ENCODE peak calls at places on chromosomes 4 and X, in ten cellular contexts. O is uterus, M is heart left ventricle, W is AG04450, P is right atrium auricular region, R is neural progenitor cell, J is choroid plexus epithelial cell, G is epithelial cell of esophagus, S is astrocyte of the cerebellum, Z is cardiac fibroblast. E is an unnamed sample.

GRCh38 chr4:141131738-141132688 is 1.3 kb downstream of the RNF150 start:
- DNase-seq in O (peak), M (peak), W (no peak), P (no peak), R (peak), J (peak), G (no peak), S (no peak), Z (no peak), E (no peak)

GRCh38 chr4:22969314-22969896 is 276.7 kb downstream of the GBA3 start:
- DNase-seq in O (no peak), M (no peak), W (no peak), P (no peak), R (peak), J (peak), G (peak), S (peak), Z (no peak), E (peak)

GRCh38 chr4:4333265-4333706 is 43.2 kb downstream of the ZBTB49 start:
- DNase-seq in O (no peak), M (peak), W (peak), P (peak), R (no peak), J (peak), G (no peak), S (peak), Z (peak), E (no peak)

GRCh38 chrX:24294619-24295018 is 19.2 kb downstream of the SUPT20HL2 start:
- DNase-seq in O (no peak), M (peak), W (no peak), P (no peak), R (peak), J (peak), G (no peak), S (no peak), Z (peak), E (no peak)

GRCh38 chr4:15569746-15570145 is 85.4 kb downstream of the FBXL5 start:
- DNase-seq in O (no peak), M (no peak), W (no peak), P (no peak), R (no peak), J (no peak), G (no peak), S (no peak), Z (no peak), E (no peak)

GRCh38 chr4:7904942-7905341 is 34.7 kb downstream of the AFAP1 start:
- DNase-seq in O (peak), M (no peak), W (peak), P (no peak), R (no peak), J (peak), G (peak), S (peak), Z (peak), E (no peak)

GRCh38 chr4:15479089-15479912 is 9.6 kb downstream of the CC2D2A start:
- DNase-seq in O (peak), M (peak), W (peak), P (no peak), R (peak), J (peak), G (peak), S (peak), Z (peak), E (peak)

GRCh38 chrX:110759785-110760184 is 35.8 kb downstream of the CHRDL1 start:
- DNase-seq in O (no peak), M (no peak), W (no peak), P (no peak), R (no peak), J (no peak), G (no peak), S (peak), Z (no peak), E (peak)

GRCh38 chr4:174260099-174260498 is 23.4 kb downstream of the FBXO8 start:
- DNase-seq in O (no peak), M (no peak), W (peak), P (no peak), R (no peak), J (peak), G (peak), S (no peak), Z (peak), E (peak)

GRCh38 chrX:102155806-102156179 is at the start of gene BEX5:
- DNase-seq in O (peak), M (peak), W (no peak), P (no peak), R (peak), J (peak), G (peak), S (peak), Z (no peak), E (peak)

GRCh38 chr4:1241936-1242505 is 6.9 kb downstream of the CTBP1 start:
- DNase-seq in O (no peak), M (no peak), W (no peak), P (no peak), R (no peak), J (no peak), G (no peak), S (no peak), Z (no peak), E (no peak)

GRCh38 chr4:26431461-26432165 is 58.7 kb downstream of the CCKAR start:
- DNase-seq in O (no peak), M (no peak), W (no peak), P (no peak), R (no peak), J (peak), G (peak), S (no peak), Z (no peak), E (no peak)

GRCh38 chrX:52979568-52979967 is 21.2 kb upstream of the FAM156A start:
- DNase-seq in O (no peak), M (no peak), W (no peak), P (peak), R (no peak), J (peak), G (no peak), S (no peak), Z (peak), E (no peak)

GRCh38 chr4:61277785-61278184 is 77.7 kb downstream of the ADGRL3 start:
- DNase-seq in O (no peak), M (no peak), W (no peak), P (no peak), R (no peak), J (peak), G (peak), S (no peak), Z (no peak), E (no peak)

GRCh38 chrX:103674531-103675454 is 11.7 kb downstream of the MORF4L2 start:
- DNase-seq in O (no peak), M (no peak), W (no peak), P (no peak), R (peak), J (no peak), G (no peak), S (no peak), Z (no peak), E (no peak)

GRCh38 chr4:84862064-84862463 is 104.4 kb downstream of the WDFY3 start:
- DNase-seq in O (no peak), M (no peak), W (no peak), P (no peak), R (no peak), J (no peak), G (no peak), S (no peak), Z (no peak), E (no peak)

GRCh38 chr4:153485860-153486259 is 19.7 kb downstream of the TMEM131L start:
- DNase-seq in O (no peak), M (no peak), W (no peak), P (no peak), R (no peak), J (no peak), G (no peak), S (no peak), Z (no peak), E (no peak)

GRCh38 chrX:10722804-10723364 is 102.5 kb upstream of the MID1 start:
- DNase-seq in O (peak), M (peak), W (peak), P (peak), R (peak), J (peak), G (peak), S (peak), Z (peak), E (no peak)

GRCh38 chrX:2566044-2566443 is 65.3 kb upstream of the DHRSX start:
- DNase-seq in O (no peak), M (no peak), W (no peak), P (no peak), R (no peak), J (no peak), G (no peak), S (no peak), Z (no peak), E (no peak)

GRCh38 chr4:5887361-5888221 is 5.3 kb downstream of the CRMP1 start:
- DNase-seq in O (peak), M (no peak), W (no peak), P (no peak), R (peak), J (no peak), G (no peak), S (no peak), Z (no peak), E (no peak)

GRCh38 chr4:5865896-5866599 is 26.8 kb downstream of the CRMP1 start:
- DNase-seq in O (no peak), M (no peak), W (no peak), P (no peak), R (no peak), J (no peak), G (no peak), S (no peak), Z (no peak), E (no peak)

GRCh38 chrX:44914532-44915198 is 41.7 kb downstream of the KDM6A start:
- DNase-seq in O (no peak), M (no peak), W (no peak), P (no peak), R (no peak), J (peak), G (peak), S (peak), Z (peak), E (no peak)

GRCh38 chr4:145609494-145610427 is 9.4 kb upstream of the MMAA start:
- DNase-seq in O (peak), M (peak), W (no peak), P (peak), R (peak), J (peak), G (peak), S (peak), Z (peak), E (no peak)

DNA sequence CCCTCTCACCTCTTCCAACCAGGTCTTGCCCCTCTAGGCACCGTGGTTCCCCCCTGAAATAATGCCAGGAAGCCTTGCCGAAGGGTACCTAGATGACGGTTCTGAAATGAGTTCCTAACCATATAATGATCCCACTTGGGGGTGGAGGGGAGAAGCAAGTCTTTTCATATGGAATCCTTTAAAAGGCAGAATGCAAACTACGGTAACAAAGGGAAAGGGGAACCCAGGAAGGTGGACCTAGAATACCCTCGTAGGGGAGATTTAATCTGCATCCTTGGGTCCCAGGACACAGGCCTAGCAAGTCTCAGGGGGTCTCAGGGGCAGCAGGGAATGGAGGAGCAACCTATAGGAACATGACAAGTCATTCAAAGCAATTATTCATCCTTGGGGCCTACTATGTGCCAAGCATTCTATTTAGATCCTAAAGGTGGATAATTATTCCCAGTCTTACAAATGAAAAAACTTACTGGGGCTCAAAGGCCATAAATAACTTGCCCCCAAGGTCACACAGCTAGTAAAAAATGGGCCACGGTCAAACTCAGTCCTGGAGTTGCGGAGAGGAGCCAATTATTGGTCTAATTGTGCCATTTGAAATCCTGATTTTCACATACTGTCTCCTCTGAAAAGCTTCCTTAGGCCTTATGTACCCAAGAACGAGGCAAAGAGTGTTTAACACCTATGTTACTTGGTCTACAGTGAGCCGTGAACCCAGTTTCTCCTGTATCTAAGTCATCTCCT is 8.8 kb downstream of the BCOR start:
- DNase-seq in O (no peak), M (no peak), W (no peak), P (no peak), R (no peak), J (no peak), G (no peak), S (no peak), Z (no peak), E (no peak)
- TF ChIP-seq CTCF in O (no peak), M (no peak), W (no peak), P (no peak), R (no peak), J (no peak), G (no peak), S (no peak), Z (no peak), E (no peak)

DNA sequence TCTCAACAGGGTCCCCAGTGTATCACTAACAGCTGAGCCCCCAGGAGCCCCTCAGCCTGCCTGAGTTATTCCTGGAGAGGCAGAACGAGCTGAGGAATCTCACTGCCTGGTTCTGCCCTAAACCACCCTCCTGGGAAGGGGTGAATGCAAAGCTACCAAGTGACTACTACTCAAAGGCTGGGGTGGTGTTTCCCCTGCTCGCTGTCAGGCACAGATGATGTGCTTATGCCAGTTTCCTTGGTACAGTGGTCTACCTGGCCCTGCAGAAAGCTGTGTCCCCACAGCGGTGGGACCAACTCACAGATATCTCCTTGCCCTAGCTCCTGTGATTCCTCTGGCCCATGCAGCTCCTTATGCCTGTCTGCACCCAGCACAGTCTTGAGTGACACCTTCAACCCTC is 35.4 kb upstream of the ASMTL start:
- DNase-seq in O (no peak), M (no peak), W (no peak), P (no peak), R (no peak), J (no peak), G (no peak), S (no peak), Z (no peak), E (no peak)
- H3K4me3 ChIP-seq in O (no peak), M (no peak), W (no peak), P (no peak), R (no peak), J (no peak), G (no peak), S (no peak), Z (no peak), E (no peak)

DNA sequence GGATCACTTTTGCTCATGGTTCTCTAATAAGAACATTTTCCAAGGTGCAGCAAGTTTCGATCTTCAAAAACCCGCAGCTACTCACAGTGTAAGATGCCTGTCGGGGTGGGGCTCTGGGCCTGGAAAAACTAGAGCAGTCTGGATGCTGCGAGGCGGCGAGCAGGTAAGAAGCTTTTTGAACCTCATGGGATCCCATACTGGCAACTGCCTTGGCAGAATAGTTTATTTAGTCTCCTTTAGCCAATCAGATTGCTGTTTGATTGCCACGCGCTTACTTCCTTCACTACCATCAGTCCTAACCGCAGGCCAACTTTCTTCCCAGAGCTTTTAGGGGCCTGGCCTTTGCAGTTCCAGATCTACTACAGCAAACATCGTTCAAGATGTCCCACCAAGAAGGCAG is 61.3 kb upstream of the MAGEB10 start:
- DNase-seq in O (no peak), M (no peak), W (no peak), P (no peak), R (no peak), J (no peak), G (no peak), S (no peak), Z (no peak), E (no peak)
- TF ChIP-seq CTCF in O (no peak), M (no peak), W (no peak), P (no peak), R (no peak), J (no peak), G (no peak), S (no peak), Z (no peak), E (no peak)

DNA sequence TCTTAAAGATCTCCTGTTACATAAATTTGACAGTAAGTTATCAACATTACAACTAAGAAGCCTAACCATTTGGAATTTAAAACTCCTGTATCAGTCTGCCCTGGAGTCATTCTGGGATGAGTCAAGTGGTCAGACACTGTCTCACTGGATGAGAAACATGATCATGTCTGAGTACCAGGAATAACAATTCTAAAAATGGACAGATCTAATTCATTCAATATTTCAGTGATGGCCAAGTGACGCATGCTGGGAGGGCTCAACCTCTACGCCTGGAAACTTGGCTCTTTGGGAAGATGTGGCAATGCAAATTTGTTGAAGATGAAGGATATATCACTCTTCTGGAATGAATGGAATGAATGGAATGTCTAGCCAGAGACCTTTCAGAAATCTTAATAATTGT is 1427.2 kb downstream of the STIM2 start:
- DNase-seq in O (no peak), M (no peak), W (peak), P (no peak), R (no peak), J (peak), G (peak), S (peak), Z (peak), E (no peak)
- H3K4me3 ChIP-seq in O (no peak), M (no peak), W (no peak), P (no peak), R (no peak), J (no peak), G (no peak), S (no peak), Z (no peak), E (no peak)

GRCh38 chrX:139862208-139862607 is 70.6 kb downstream of the ATP11C start:
- DNase-seq in O (no peak), M (no peak), W (no peak), P (no peak), R (no peak), J (no peak), G (no peak), S (no peak), Z (no peak), E (no peak)
- TF ChIP-seq CTCF in O (no peak), M (no peak), W (no peak), P (no peak), R (peak), J (peak), G (no peak), S (no peak), Z (no peak), E (peak)

GRCh38 chr4:103934178-103934789 is 214.5 kb upstream of the TACR3 start:
- DNase-seq in O (no peak), M (no peak), W (peak), P (no peak), R (peak), J (peak), G (peak), S (peak), Z (peak), E (no peak)

GRCh38 chr4:103936653-103937145 is 216.9 kb upstream of the TACR3 start:
- DNase-seq in O (no peak), M (no peak), W (no peak), P (no peak), R (no peak), J (no peak), G (no peak), S (no peak), Z (no peak), E (no peak)

DNA sequence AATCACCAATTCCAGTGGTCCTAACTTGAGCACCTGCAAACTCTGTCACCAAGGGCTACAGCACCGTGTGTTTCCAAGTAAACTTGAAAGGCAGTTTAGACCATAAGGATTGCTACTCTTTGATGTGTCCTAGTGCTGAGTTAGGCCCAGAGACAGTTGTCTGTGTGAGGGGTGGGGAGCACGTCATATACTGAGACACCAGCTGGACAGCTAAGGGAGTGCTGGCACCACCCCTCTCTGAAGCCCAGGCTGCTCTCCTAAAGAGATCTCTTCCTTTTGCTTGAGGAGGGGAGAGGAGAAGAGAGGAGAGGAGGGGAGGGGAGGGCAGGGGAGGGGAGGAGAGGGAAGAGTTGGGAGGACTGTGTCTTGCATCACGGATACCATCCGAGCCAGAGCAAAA is 218.7 kb upstream of the TACR3 start:
- DNase-seq in O (no peak), M (no peak), W (no peak), P (no peak), R (no peak), J (no peak), G (no peak), S (no peak), Z (no peak), E (no peak)
- H3K4me3 ChIP-seq in O (no peak), M (no peak), W (no peak), P (no peak), R (no peak), J (no peak), G (no peak), S (no peak), Z (no peak), E (no peak)